ENCODE peak calls at places on chromosomes 3 and 15, in five cellular contexts. N, I, V, J and G are unnamed samples.
A peak's percentile ranks its signal among the peaks of the same experiment; 100 is the strongest.

GRCh38 chr3:75089831-75090230 is 475.4 kb upstream of the CNTN3 start:
- DNase-seq in V (no peak), N (no peak), J (no peak), I (no peak), G (no peak)

GRCh38 chr3:139307072-139307491 is 36.7 kb upstream of the MRPS22 start:
- DNase-seq in I (no peak), N (no peak), J (no peak), V (no peak), G (no peak)

GRCh38 chr15:29092376-29093064 is 177.1 kb downstream of the NSMCE3 start:
- DNase-seq in J (no peak), N (no peak), I (no peak), V (no peak), G (no peak)

GRCh38 chr3:47578691-47579632 is at the start of gene CSPG5:
- DNase-seq in J (no peak), N (no peak), V (no peak), I (peak; percentile 47), G (no peak)

GRCh38 chr3:24485511-24485910 is 9.1 kb downstream of the THRB start:
- DNase-seq in J (no peak), N (no peak), I (no peak), V (no peak), G (peak; percentile 42)

GRCh38 chr3:43210049-43211027 is 76.0 kb upstream of the SNRK start:
- DNase-seq in J (no peak), V (no peak), N (no peak), I (no peak), G (no peak)

GRCh38 chr3:18885612-18886011 is 262.7 kb upstream of the KCNH8 start:
- DNase-seq in I (no peak), V (no peak), N (no peak), J (no peak), G (no peak)

GRCh38 chr3:57544181-57545125 is at the start of gene DNAH12:
- DNase-seq in N (peak; percentile 55), V (peak; percentile 3), I (peak; percentile 74), J (no peak), G (peak; percentile 55)

GRCh38 chr3:135649361-135649760 is 316.2 kb upstream of the PPP2R3A start:
- DNase-seq in V (no peak), J (no peak), I (no peak), N (no peak), G (no peak)

GRCh38 chr3:153901152-153901551 is 220.0 kb upstream of the ARHGEF26 start:
- DNase-seq in J (no peak), V (no peak), N (no peak), I (no peak), G (no peak)